ENCODE peak calls at places on chromosomes 5 and 9, in eight cellular contexts. One of them, this sample, is unnamed.

GRCh38 chr5:181134259-181134658 is 3.3 kb upstream of the OR2V1 start:
- DNase-seq in WTC11: no peak
- DNase-seq in brain microvascular endothelial cell: no peak
- DNase-seq in right lobe of liver: no peak
- DNase-seq in fibroblast of lung: no peak
- DNase-seq in neural progenitor cell: no peak
- DNase-seq in activated CD8-positive, alpha-beta T cell treated with anti-CD3 and anti-CD28 coated beads for 36 hours: no peak
- DNase-seq in astrocyte: no peak
- DNase-seq in this sample: no peak

GRCh38 chr9:35107337-35108290 is 4.7 kb upstream of the STOML2 start:
- DNase-seq in brain microvascular endothelial cell: no peak
- DNase-seq in astrocyte: no peak
- DNase-seq in activated CD8-positive, alpha-beta T cell treated with anti-CD3 and anti-CD28 coated beads for 36 hours: no peak
- DNase-seq in neural progenitor cell: no peak
- DNase-seq in fibroblast of lung: no peak
- DNase-seq in WTC11: no peak
- DNase-seq in right lobe of liver: no peak
- DNase-seq in this sample: no peak

GRCh38 chr9:114392749-114393112 is 4.9 kb upstream of the AKNA start:
- DNase-seq in fibroblast of lung: no peak
- DNase-seq in activated CD8-positive, alpha-beta T cell treated with anti-CD3 and anti-CD28 coated beads for 36 hours: no peak
- DNase-seq in neural progenitor cell: no peak
- DNase-seq in right lobe of liver: no peak
- DNase-seq in WTC11: no peak
- DNase-seq in astrocyte: no peak
- DNase-seq in brain microvascular endothelial cell: no peak
- DNase-seq in this sample: no peak

GRCh38 chr9:129311638-129312037 is 133.6 kb upstream of the IER5L start:
- DNase-seq in astrocyte: no peak
- DNase-seq in activated CD8-positive, alpha-beta T cell treated with anti-CD3 and anti-CD28 coated beads for 36 hours: no peak
- DNase-seq in brain microvascular endothelial cell: no peak
- DNase-seq in WTC11: no peak
- DNase-seq in fibroblast of lung: no peak
- DNase-seq in right lobe of liver: peak; percentile 36
- DNase-seq in neural progenitor cell: no peak
- DNase-seq in this sample: no peak

GRCh38 chr5:62083661-62084060 is 222.3 kb upstream of the KIF2A start:
- DNase-seq in neural progenitor cell: no peak
- DNase-seq in fibroblast of lung: no peak
- DNase-seq in brain microvascular endothelial cell: no peak
- DNase-seq in WTC11: no peak
- DNase-seq in astrocyte: no peak
- DNase-seq in right lobe of liver: no peak
- DNase-seq in activated CD8-positive, alpha-beta T cell treated with anti-CD3 and anti-CD28 coated beads for 36 hours: no peak
- DNase-seq in this sample: no peak

GRCh38 chr5:180555168-180555921 is 36.0 kb downstream of the SCGB3A1 start:
- DNase-seq in right lobe of liver: no peak
- DNase-seq in WTC11: no peak
- DNase-seq in astrocyte: peak; percentile 62
- DNase-seq in brain microvascular endothelial cell: peak; percentile 7
- DNase-seq in neural progenitor cell: no peak
- DNase-seq in activated CD8-positive, alpha-beta T cell treated with anti-CD3 and anti-CD28 coated beads for 36 hours: no peak
- DNase-seq in fibroblast of lung: peak; percentile 67
- DNase-seq in this sample: no peak

GRCh38 chr5:120960510-120960909 is 496.4 kb downstream of the PRR16 start:
- DNase-seq in neural progenitor cell: no peak
- DNase-seq in right lobe of liver: no peak
- DNase-seq in astrocyte: no peak
- DNase-seq in WTC11: no peak
- DNase-seq in activated CD8-positive, alpha-beta T cell treated with anti-CD3 and anti-CD28 coated beads for 36 hours: no peak
- DNase-seq in fibroblast of lung: no peak
- DNase-seq in brain microvascular endothelial cell: no peak
- DNase-seq in this sample: no peak

GRCh38 chr9:113675475-113675941 is 200.6 kb upstream of the ZNF618 start:
- DNase-seq in activated CD8-positive, alpha-beta T cell treated with anti-CD3 and anti-CD28 coated beads for 36 hours: no peak
- DNase-seq in right lobe of liver: no peak
- DNase-seq in fibroblast of lung: peak; percentile 99
- DNase-seq in WTC11: no peak
- DNase-seq in astrocyte: peak; percentile 99
- DNase-seq in brain microvascular endothelial cell: peak; percentile 99
- DNase-seq in neural progenitor cell: no peak
- DNase-seq in this sample: no peak

GRCh38 chr5:128857061-128857677 is 108.1 kb upstream of the SLC27A6 start:
- DNase-seq in right lobe of liver: no peak
- DNase-seq in fibroblast of lung: no peak
- DNase-seq in WTC11: no peak
- DNase-seq in activated CD8-positive, alpha-beta T cell treated with anti-CD3 and anti-CD28 coated beads for 36 hours: no peak
- DNase-seq in brain microvascular endothelial cell: no peak
- DNase-seq in astrocyte: no peak
- DNase-seq in neural progenitor cell: no peak
- DNase-seq in this sample: no peak

GRCh38 chr5:146797683-146798082 is 80.9 kb downstream of the PPP2R2B start:
- DNase-seq in right lobe of liver: no peak
- DNase-seq in astrocyte: no peak
- DNase-seq in brain microvascular endothelial cell: no peak
- DNase-seq in WTC11: no peak
- DNase-seq in activated CD8-positive, alpha-beta T cell treated with anti-CD3 and anti-CD28 coated beads for 36 hours: no peak
- DNase-seq in fibroblast of lung: no peak
- DNase-seq in neural progenitor cell: peak; percentile 69
- DNase-seq in this sample: no peak

GRCh38 chr5:36606437-36607113 is at the start of gene SLC1A3:
- DNase-seq in neural progenitor cell: peak; percentile 85
- DNase-seq in activated CD8-positive, alpha-beta T cell treated with anti-CD3 and anti-CD28 coated beads for 36 hours: peak; percentile 84
- DNase-seq in brain microvascular endothelial cell: peak; percentile 88
- DNase-seq in fibroblast of lung: peak; percentile 85
- DNase-seq in WTC11: peak; percentile 62
- DNase-seq in astrocyte: peak; percentile 81
- DNase-seq in right lobe of liver: peak; percentile 54
- DNase-seq in this sample: peak; percentile 54

GRCh38 chr5:25858019-25858418 is 1180.4 kb downstream of the CDH9 start:
- DNase-seq in activated CD8-positive, alpha-beta T cell treated with anti-CD3 and anti-CD28 coated beads for 36 hours: no peak
- DNase-seq in astrocyte: no peak
- DNase-seq in fibroblast of lung: no peak
- DNase-seq in WTC11: peak; percentile 87
- DNase-seq in brain microvascular endothelial cell: no peak
- DNase-seq in right lobe of liver: no peak
- DNase-seq in neural progenitor cell: peak; percentile 52
- DNase-seq in this sample: no peak

GRCh38 chr9:116687762-116688160 is 656 bp downstream of the TRIM32 start:
- DNase-seq in WTC11: no peak
- DNase-seq in right lobe of liver: no peak
- DNase-seq in neural progenitor cell: peak; percentile 13
- DNase-seq in astrocyte: no peak
- DNase-seq in fibroblast of lung: no peak
- DNase-seq in brain microvascular endothelial cell: no peak
- DNase-seq in activated CD8-positive, alpha-beta T cell treated with anti-CD3 and anti-CD28 coated beads for 36 hours: peak; percentile 21
- DNase-seq in this sample: no peak

GRCh38 chr5:168695436-168695835 is 116.3 kb upstream of the PANK3 start:
- DNase-seq in right lobe of liver: no peak
- DNase-seq in WTC11: no peak
- DNase-seq in fibroblast of lung: no peak
- DNase-seq in activated CD8-positive, alpha-beta T cell treated with anti-CD3 and anti-CD28 coated beads for 36 hours: no peak
- DNase-seq in astrocyte: no peak
- DNase-seq in neural progenitor cell: no peak
- DNase-seq in brain microvascular endothelial cell: no peak
- DNase-seq in this sample: no peak

GRCh38 chr9:26043431-26043830 is 365.2 kb upstream of the TUSC1 start:
- DNase-seq in WTC11: no peak
- DNase-seq in fibroblast of lung: no peak
- DNase-seq in right lobe of liver: no peak
- DNase-seq in brain microvascular endothelial cell: no peak
- DNase-seq in neural progenitor cell: no peak
- DNase-seq in astrocyte: no peak
- DNase-seq in activated CD8-positive, alpha-beta T cell treated with anti-CD3 and anti-CD28 coated beads for 36 hours: no peak
- DNase-seq in this sample: no peak

GRCh38 chr5:126826619-126827215 is 49.8 kb downstream of the LMNB1 start:
- DNase-seq in astrocyte: no peak
- DNase-seq in activated CD8-positive, alpha-beta T cell treated with anti-CD3 and anti-CD28 coated beads for 36 hours: no peak
- DNase-seq in brain microvascular endothelial cell: no peak
- DNase-seq in neural progenitor cell: no peak
- DNase-seq in fibroblast of lung: no peak
- DNase-seq in WTC11: no peak
- DNase-seq in right lobe of liver: no peak
- DNase-seq in this sample: no peak

GRCh38 chr5:80125022-80125961 is 90.1 kb downstream of the THBS4 start:
- DNase-seq in WTC11: no peak
- DNase-seq in right lobe of liver: no peak
- DNase-seq in neural progenitor cell: no peak
- DNase-seq in brain microvascular endothelial cell: no peak
- DNase-seq in activated CD8-positive, alpha-beta T cell treated with anti-CD3 and anti-CD28 coated beads for 36 hours: no peak
- DNase-seq in fibroblast of lung: no peak
- DNase-seq in astrocyte: no peak
- DNase-seq in this sample: no peak

GRCh38 chr5:80124111-80124510 is 89.0 kb downstream of the THBS4 start:
- DNase-seq in WTC11: no peak
- DNase-seq in brain microvascular endothelial cell: no peak
- DNase-seq in neural progenitor cell: no peak
- DNase-seq in astrocyte: no peak
- DNase-seq in fibroblast of lung: no peak
- DNase-seq in activated CD8-positive, alpha-beta T cell treated with anti-CD3 and anti-CD28 coated beads for 36 hours: no peak
- DNase-seq in right lobe of liver: no peak
- DNase-seq in this sample: no peak

GRCh38 chr5:80124519-80124918 is 89.4 kb downstream of the THBS4 start:
- DNase-seq in brain microvascular endothelial cell: no peak
- DNase-seq in neural progenitor cell: no peak
- DNase-seq in WTC11: no peak
- DNase-seq in fibroblast of lung: no peak
- DNase-seq in activated CD8-positive, alpha-beta T cell treated with anti-CD3 and anti-CD28 coated beads for 36 hours: no peak
- DNase-seq in right lobe of liver: no peak
- DNase-seq in astrocyte: no peak
- DNase-seq in this sample: no peak

GRCh38 chr5:80127037-80127642 is 92.0 kb downstream of the THBS4 start:
- DNase-seq in fibroblast of lung: peak; percentile 24
- DNase-seq in activated CD8-positive, alpha-beta T cell treated with anti-CD3 and anti-CD28 coated beads for 36 hours: no peak
- DNase-seq in brain microvascular endothelial cell: no peak
- DNase-seq in astrocyte: peak; percentile 26
- DNase-seq in WTC11: no peak
- DNase-seq in neural progenitor cell: no peak
- DNase-seq in right lobe of liver: no peak
- DNase-seq in this sample: no peak

GRCh38 chr5:80125962-80126480 is 90.9 kb downstream of the THBS4 start:
- DNase-seq in right lobe of liver: no peak
- DNase-seq in activated CD8-positive, alpha-beta T cell treated with anti-CD3 and anti-CD28 coated beads for 36 hours: peak; percentile 37
- DNase-seq in fibroblast of lung: peak; percentile 89
- DNase-seq in WTC11: no peak
- DNase-seq in astrocyte: peak; percentile 86
- DNase-seq in brain microvascular endothelial cell: peak; percentile 81
- DNase-seq in neural progenitor cell: no peak
- DNase-seq in this sample: no peak
- TF ChIP-seq CTCF in right lobe of liver: no peak
- TF ChIP-seq CTCF in activated CD8-positive, alpha-beta T cell treated with anti-CD3 and anti-CD28 coated beads for 36 hours: peak; percentile 36
- TF ChIP-seq CTCF in fibroblast of lung: no peak
- TF ChIP-seq CTCF in WTC11: no peak
- TF ChIP-seq CTCF in astrocyte: peak; percentile 13
- TF ChIP-seq CTCF in brain microvascular endothelial cell: no peak
- TF ChIP-seq CTCF in neural progenitor cell: no peak
- TF ChIP-seq CTCF in this sample: no peak

DNA sequence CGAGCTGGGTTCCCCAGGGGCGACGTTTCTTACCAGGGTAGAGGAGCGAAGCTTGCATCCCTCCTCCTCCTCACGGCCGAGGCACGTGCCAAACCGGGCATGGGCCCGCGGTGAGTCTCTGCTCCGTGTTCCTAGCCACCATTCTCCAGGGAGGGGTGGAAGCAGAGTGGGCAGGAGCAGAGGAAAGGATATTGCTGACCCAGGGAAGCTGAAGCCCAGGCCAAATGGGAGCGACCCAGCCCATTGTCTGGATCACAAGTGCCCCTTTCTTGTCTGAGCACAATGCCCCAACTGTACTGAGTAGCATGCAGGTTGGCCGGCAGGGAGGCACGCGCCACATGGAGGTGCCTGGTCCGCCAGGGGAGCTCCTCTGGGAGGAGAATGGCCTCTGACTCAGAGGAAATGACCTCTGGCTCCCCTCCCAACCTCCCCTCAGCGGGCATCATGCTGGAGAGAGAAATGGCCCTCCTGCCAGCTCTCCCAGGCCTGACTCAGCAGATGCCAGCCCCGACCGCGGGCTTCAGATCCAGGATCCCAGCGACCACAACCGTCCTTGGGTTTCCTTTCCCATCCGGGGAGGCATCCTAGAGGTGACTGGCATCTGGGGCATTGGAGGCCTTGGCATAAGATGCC is 1.1 kb downstream of the PRR7 start:
- DNase-seq in astrocyte: peak; percentile 60
- DNase-seq in fibroblast of lung: peak; percentile 73
- DNase-seq in neural progenitor cell: peak; percentile 85
- DNase-seq in right lobe of liver: peak; percentile 72
- DNase-seq in WTC11: peak; percentile 62
- DNase-seq in activated CD8-positive, alpha-beta T cell treated with anti-CD3 and anti-CD28 coated beads for 36 hours: peak; percentile 59
- DNase-seq in brain microvascular endothelial cell: no peak
- DNase-seq in this sample: peak; percentile 52
- TF ChIP-seq CTCF in astrocyte: no peak
- TF ChIP-seq CTCF in fibroblast of lung: no peak
- TF ChIP-seq CTCF in neural progenitor cell: no peak
- TF ChIP-seq CTCF in right lobe of liver: no peak
- TF ChIP-seq CTCF in WTC11: no peak
- TF ChIP-seq CTCF in activated CD8-positive, alpha-beta T cell treated with anti-CD3 and anti-CD28 coated beads for 36 hours: no peak
- TF ChIP-seq CTCF in brain microvascular endothelial cell: peak; percentile 5
- TF ChIP-seq CTCF in this sample: no peak

GRCh38 chr5:139974661-139975060 is 68.4 kb downstream of the NRG2 start:
- DNase-seq in astrocyte: no peak
- DNase-seq in WTC11: no peak
- DNase-seq in brain microvascular endothelial cell: no peak
- DNase-seq in fibroblast of lung: no peak
- DNase-seq in right lobe of liver: no peak
- DNase-seq in neural progenitor cell: peak; percentile 31
- DNase-seq in activated CD8-positive, alpha-beta T cell treated with anti-CD3 and anti-CD28 coated beads for 36 hours: no peak
- DNase-seq in this sample: no peak

GRCh38 chr5:139968547-139969261 is 74.4 kb downstream of the NRG2 start:
- DNase-seq in astrocyte: peak; percentile 37
- DNase-seq in activated CD8-positive, alpha-beta T cell treated with anti-CD3 and anti-CD28 coated beads for 36 hours: peak; percentile 94
- DNase-seq in fibroblast of lung: peak; percentile 61
- DNase-seq in right lobe of liver: peak; percentile 89
- DNase-seq in WTC11: peak; percentile 97
- DNase-seq in brain microvascular endothelial cell: peak; percentile 75
- DNase-seq in neural progenitor cell: peak; percentile 92
- DNase-seq in this sample: peak; percentile 94

GRCh38 chr5:139967353-139967752 is 75.7 kb downstream of the NRG2 start:
- DNase-seq in brain microvascular endothelial cell: no peak
- DNase-seq in astrocyte: no peak
- DNase-seq in activated CD8-positive, alpha-beta T cell treated with anti-CD3 and anti-CD28 coated beads for 36 hours: no peak
- DNase-seq in neural progenitor cell: no peak
- DNase-seq in WTC11: no peak
- DNase-seq in fibroblast of lung: no peak
- DNase-seq in right lobe of liver: no peak
- DNase-seq in this sample: no peak

GRCh38 chr5:139969318-139969717 is 73.8 kb downstream of the NRG2 start:
- DNase-seq in right lobe of liver: no peak
- DNase-seq in neural progenitor cell: no peak
- DNase-seq in astrocyte: no peak
- DNase-seq in fibroblast of lung: no peak
- DNase-seq in activated CD8-positive, alpha-beta T cell treated with anti-CD3 and anti-CD28 coated beads for 36 hours: no peak
- DNase-seq in brain microvascular endothelial cell: no peak
- DNase-seq in WTC11: no peak
- DNase-seq in this sample: no peak

GRCh38 chr5:139971202-139971725 is 71.8 kb downstream of the NRG2 start:
- DNase-seq in right lobe of liver: no peak
- DNase-seq in fibroblast of lung: no peak
- DNase-seq in neural progenitor cell: no peak
- DNase-seq in astrocyte: no peak
- DNase-seq in WTC11: no peak
- DNase-seq in brain microvascular endothelial cell: no peak
- DNase-seq in activated CD8-positive, alpha-beta T cell treated with anti-CD3 and anti-CD28 coated beads for 36 hours: no peak
- DNase-seq in this sample: no peak
- TF ChIP-seq CTCF in right lobe of liver: no peak
- TF ChIP-seq CTCF in fibroblast of lung: no peak
- TF ChIP-seq CTCF in neural progenitor cell: no peak
- TF ChIP-seq CTCF in astrocyte: no peak
- TF ChIP-seq CTCF in WTC11: no peak
- TF ChIP-seq CTCF in brain microvascular endothelial cell: no peak
- TF ChIP-seq CTCF in activated CD8-positive, alpha-beta T cell treated with anti-CD3 and anti-CD28 coated beads for 36 hours: no peak
- TF ChIP-seq CTCF in this sample: no peak

GRCh38 chr5:141343953-141344463 is 379 bp downstream of the PCDHGA3 start:
- DNase-seq in right lobe of liver: no peak
- DNase-seq in brain microvascular endothelial cell: no peak
- DNase-seq in fibroblast of lung: no peak
- DNase-seq in WTC11: no peak
- DNase-seq in neural progenitor cell: no peak
- DNase-seq in astrocyte: no peak
- DNase-seq in activated CD8-positive, alpha-beta T cell treated with anti-CD3 and anti-CD28 coated beads for 36 hours: no peak
- DNase-seq in this sample: no peak
- TF ChIP-seq CTCF in right lobe of liver: no peak
- TF ChIP-seq CTCF in brain microvascular endothelial cell: no peak
- TF ChIP-seq CTCF in fibroblast of lung: no peak
- TF ChIP-seq CTCF in WTC11: no peak
- TF ChIP-seq CTCF in neural progenitor cell: no peak
- TF ChIP-seq CTCF in astrocyte: no peak
- TF ChIP-seq CTCF in activated CD8-positive, alpha-beta T cell treated with anti-CD3 and anti-CD28 coated beads for 36 hours: no peak
- TF ChIP-seq CTCF in this sample: no peak

This sample was measured in progenitor cell of endocrine pancreas.